ENCODE peak calls at places on chromosomes 11 and 22, in seven cellular contexts. One of them, this sample, is unnamed.

GRCh38 chr11:121553806-121554205 is 101.0 kb upstream of the SORL1-AS1 start:
- DNase-seq in GM23338: no peak
- DNase-seq in H1: no peak
- DNase-seq in neural progenitor cell: no peak
- DNase-seq in IMR-90: peak; percentile 44
- DNase-seq in trophoblast cell: peak; percentile 96
- DNase-seq in H9: no peak
- DNase-seq in this sample: peak; percentile 92

GRCh38 chr11:120102050-120102861 is 35.7 kb downstream of the TRIM29 start:
- DNase-seq in GM23338: no peak
- DNase-seq in H1: no peak
- DNase-seq in neural progenitor cell: no peak
- DNase-seq in IMR-90: no peak
- DNase-seq in trophoblast cell: no peak
- DNase-seq in H9: no peak
- DNase-seq in this sample: no peak

GRCh38 chr22:47163481-47163875 is 401.0 kb downstream of the TBC1D22A start:
- DNase-seq in GM23338: no peak
- DNase-seq in H1: no peak
- DNase-seq in neural progenitor cell: no peak
- DNase-seq in IMR-90: no peak
- DNase-seq in trophoblast cell: no peak
- DNase-seq in H9: peak; percentile 17
- DNase-seq in this sample: no peak

GRCh38 chr11:75534291-75535038 is 8.7 kb upstream of the GDPD5 start:
- DNase-seq in GM23338: no peak
- DNase-seq in H1: no peak
- DNase-seq in neural progenitor cell: no peak
- DNase-seq in IMR-90: no peak
- DNase-seq in trophoblast cell: no peak
- DNase-seq in H9: no peak
- DNase-seq in this sample: no peak

GRCh38 chr11:10379433-10379832 is 74.6 kb downstream of the ADM start:
- DNase-seq in GM23338: no peak
- DNase-seq in H1: no peak
- DNase-seq in neural progenitor cell: no peak
- DNase-seq in IMR-90: peak; percentile 81
- DNase-seq in trophoblast cell: peak; percentile 35
- DNase-seq in H9: no peak
- DNase-seq in this sample: no peak

GRCh38 chr11:19805346-19805745 is 92.7 kb downstream of the NAV2 start:
- DNase-seq in GM23338: no peak
- DNase-seq in H1: no peak
- DNase-seq in neural progenitor cell: no peak
- DNase-seq in IMR-90: no peak
- DNase-seq in trophoblast cell: no peak
- DNase-seq in H9: no peak
- DNase-seq in this sample: no peak

GRCh38 chr11:45607995-45608394 is 57.4 kb downstream of the CHST1 start:
- DNase-seq in GM23338: no peak
- DNase-seq in H1: peak; percentile 13
- DNase-seq in neural progenitor cell: no peak
- DNase-seq in IMR-90: no peak
- DNase-seq in trophoblast cell: no peak
- DNase-seq in H9: no peak
- DNase-seq in this sample: no peak

GRCh38 chr11:12235945-12236743 is 125.8 kb downstream of the MICAL2 start:
- DNase-seq in GM23338: peak; percentile 73
- DNase-seq in H1: no peak
- DNase-seq in neural progenitor cell: peak; percentile 60
- DNase-seq in IMR-90: peak; percentile 72
- DNase-seq in trophoblast cell: no peak
- DNase-seq in H9: no peak
- DNase-seq in this sample: peak; percentile 62

GRCh38 chr11:17517186-17517585 is 27.0 kb downstream of the USH1C start:
- DNase-seq in GM23338: no peak
- DNase-seq in H1: no peak
- DNase-seq in neural progenitor cell: no peak
- DNase-seq in IMR-90: no peak
- DNase-seq in trophoblast cell: no peak
- DNase-seq in H9: no peak
- DNase-seq in this sample: no peak

GRCh38 chr11:20668844-20669832 is at the start of gene NELL1:
- DNase-seq in GM23338: peak; percentile 68
- DNase-seq in H1: peak; percentile 66
- DNase-seq in neural progenitor cell: peak; percentile 75
- DNase-seq in IMR-90: no peak
- DNase-seq in trophoblast cell: no peak
- DNase-seq in H9: peak; percentile 54
- DNase-seq in this sample: peak; percentile 42

GRCh38 chr22:45483918-45484499 is 18.7 kb upstream of the FBLN1 start:
- DNase-seq in GM23338: no peak
- DNase-seq in H1: no peak
- DNase-seq in neural progenitor cell: no peak
- DNase-seq in IMR-90: no peak
- DNase-seq in trophoblast cell: peak; percentile 96
- DNase-seq in H9: no peak
- DNase-seq in this sample: peak; percentile 71

GRCh38 chr11:44979536-44980399 is 29.1 kb upstream of the TP53I11 start:
- DNase-seq in GM23338: peak; percentile 43
- DNase-seq in H1: no peak
- DNase-seq in neural progenitor cell: peak; percentile 44
- DNase-seq in IMR-90: no peak
- DNase-seq in trophoblast cell: no peak
- DNase-seq in H9: peak; percentile 62
- DNase-seq in this sample: no peak

GRCh38 chr11:73334244-73335203 is 26.4 kb downstream of the ARHGEF17 start:
- DNase-seq in GM23338: no peak
- DNase-seq in H1: no peak
- DNase-seq in neural progenitor cell: peak; percentile 39
- DNase-seq in IMR-90: peak; percentile 91
- DNase-seq in trophoblast cell: peak; percentile 14
- DNase-seq in H9: no peak
- DNase-seq in this sample: peak; percentile 80

GRCh38 chr11:109869536-109869935 is 223.7 kb upstream of the ZC3H12C start:
- DNase-seq in GM23338: no peak
- DNase-seq in H1: no peak
- DNase-seq in neural progenitor cell: no peak
- DNase-seq in IMR-90: no peak
- DNase-seq in trophoblast cell: no peak
- DNase-seq in H9: no peak
- DNase-seq in this sample: no peak

GRCh38 chr22:36907464-36907863 is 6.0 kb upstream of the CSF2RB start:
- DNase-seq in GM23338: no peak
- DNase-seq in H1: no peak
- DNase-seq in neural progenitor cell: no peak
- DNase-seq in IMR-90: no peak
- DNase-seq in trophoblast cell: no peak
- DNase-seq in H9: no peak
- DNase-seq in this sample: no peak

GRCh38 chr22:29914991-29915390 is 32.0 kb downstream of the MTMR3 start:
- DNase-seq in GM23338: no peak
- DNase-seq in H1: no peak
- DNase-seq in neural progenitor cell: no peak
- DNase-seq in IMR-90: no peak
- DNase-seq in trophoblast cell: no peak
- DNase-seq in H9: no peak
- DNase-seq in this sample: no peak

GRCh38 chr11:108340958-108341357 is 118.1 kb downstream of the ATM start:
- DNase-seq in GM23338: peak; percentile 37
- DNase-seq in H1: no peak
- DNase-seq in neural progenitor cell: no peak
- DNase-seq in IMR-90: no peak
- DNase-seq in trophoblast cell: peak; percentile 85
- DNase-seq in H9: peak; percentile 68
- DNase-seq in this sample: peak; percentile 74

GRCh38 chr11:41400124-41400523 is 59.3 kb downstream of the LRRC4C start:
- DNase-seq in GM23338: no peak
- DNase-seq in H1: no peak
- DNase-seq in neural progenitor cell: no peak
- DNase-seq in IMR-90: no peak
- DNase-seq in trophoblast cell: no peak
- DNase-seq in H9: no peak
- DNase-seq in this sample: no peak

GRCh38 chr22:30325065-30325720 is 1.5 kb downstream of the TBC1D10A start:
- DNase-seq in GM23338: peak; percentile 30
- DNase-seq in H1: no peak
- DNase-seq in neural progenitor cell: peak; percentile 50
- DNase-seq in IMR-90: peak; percentile 90
- DNase-seq in trophoblast cell: peak; percentile 81
- DNase-seq in H9: no peak
- DNase-seq in this sample: peak; percentile 91

GRCh38 chr22:23396362-23397007 is 183.6 kb downstream of the IGLL1 start:
- DNase-seq in GM23338: no peak
- DNase-seq in H1: no peak
- DNase-seq in neural progenitor cell: no peak
- DNase-seq in IMR-90: no peak
- DNase-seq in trophoblast cell: no peak
- DNase-seq in H9: no peak
- DNase-seq in this sample: no peak

DNA sequence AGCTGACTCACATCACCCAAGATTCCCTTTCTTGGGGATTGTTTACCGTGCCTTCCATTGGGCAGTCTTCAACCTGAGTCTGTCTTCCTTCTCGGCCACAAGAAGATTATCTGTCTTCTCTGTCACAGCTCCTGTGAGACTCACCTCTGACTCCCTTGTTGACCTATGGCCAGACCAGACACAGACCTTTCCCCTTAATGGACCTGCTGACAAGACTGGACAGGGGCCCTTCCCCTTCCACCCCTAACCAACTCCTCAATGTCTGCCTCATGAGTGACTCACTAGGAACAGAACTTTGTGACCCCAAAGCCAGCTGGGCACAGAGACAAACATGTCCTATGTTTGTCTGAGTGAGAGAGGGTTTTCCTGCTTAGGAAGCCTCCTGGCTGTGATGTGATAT is 405.0 kb downstream of the BRD1 start:
- DNase-seq in GM23338: no peak
- DNase-seq in H1: no peak
- DNase-seq in neural progenitor cell: no peak
- DNase-seq in IMR-90: no peak
- DNase-seq in trophoblast cell: no peak
- DNase-seq in H9: no peak
- DNase-seq in this sample: no peak
- H2AFZ ChIP-seq in GM23338: no peak overlapping the region
- H2AFZ ChIP-seq in H1: no peak overlapping the region
- H2AFZ ChIP-seq in neural progenitor cell: no peak overlapping the region
- H2AFZ ChIP-seq in IMR-90: no peak overlapping the region
- H2AFZ ChIP-seq in trophoblast cell: no peak overlapping the region
- H2AFZ ChIP-seq in H9: no peak overlapping the region
- H2AFZ ChIP-seq in this sample: no peak overlapping the region

DNA sequence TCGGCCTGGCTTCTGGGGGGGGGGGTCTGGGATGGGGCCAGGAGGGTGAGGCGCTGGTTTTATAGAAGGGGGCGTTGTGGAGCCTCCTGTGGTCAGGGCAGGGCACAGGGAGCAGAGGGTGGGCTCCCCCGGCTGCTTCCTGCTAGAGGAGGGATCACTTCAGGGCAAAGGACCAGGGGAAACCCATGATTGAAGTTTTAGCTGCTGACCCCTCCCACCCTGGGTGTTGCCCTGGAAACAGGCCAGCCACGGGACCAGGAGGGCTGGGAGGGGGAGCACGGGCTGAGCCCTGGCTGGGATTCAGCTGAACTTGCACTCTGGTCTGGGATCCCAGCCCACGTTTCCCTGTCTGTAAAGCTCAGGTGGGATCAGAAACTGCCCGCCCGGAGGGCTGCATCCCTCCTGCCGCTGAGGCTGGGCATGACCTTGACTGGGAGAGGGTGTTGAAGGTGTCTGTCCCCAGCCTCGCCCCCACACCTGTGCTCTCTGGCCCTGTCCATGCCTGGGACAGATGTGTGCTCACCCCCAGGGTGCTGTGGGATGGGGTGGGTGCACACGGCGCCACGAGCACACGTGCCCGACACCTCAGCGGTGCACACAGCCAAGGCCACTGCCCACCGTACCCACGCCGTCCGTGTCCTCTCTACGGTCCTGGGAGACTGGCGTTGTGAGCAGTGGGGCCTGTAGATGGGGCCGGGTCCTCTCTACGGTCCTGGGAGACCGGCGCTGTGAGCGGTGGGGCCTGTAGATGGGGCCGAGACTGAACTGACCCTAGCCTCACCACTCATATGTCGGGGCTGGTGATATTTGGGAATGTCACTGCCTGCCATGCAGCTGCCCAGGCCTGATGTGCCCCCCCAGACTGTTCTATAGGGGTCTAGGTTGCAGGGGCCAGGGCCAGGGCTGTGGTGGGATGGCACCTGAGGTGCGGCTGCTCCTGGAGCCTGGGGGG is 2.3 kb downstream of the TSPAN4 start:
- DNase-seq in GM23338: peak; percentile 94
- DNase-seq in H1: peak; percentile 89
- DNase-seq in neural progenitor cell: peak; percentile 83
- DNase-seq in IMR-90: peak; percentile 87
- DNase-seq in trophoblast cell: no peak
- DNase-seq in H9: peak; percentile 94
- DNase-seq in this sample: peak; percentile 90
- H3K4me1 ChIP-seq in GM23338: peaks cover 32% of the 10 kb centered on the region
- H3K4me1 ChIP-seq in H1: peaks cover 41% of the 10 kb centered on the region
- H3K4me1 ChIP-seq in neural progenitor cell: peaks cover 38% of the 10 kb centered on the region
- H3K4me1 ChIP-seq in IMR-90: peaks cover 40% of the 10 kb centered on the region
- H3K4me1 ChIP-seq in trophoblast cell: peaks cover 23% of the 10 kb centered on the region
- H3K4me1 ChIP-seq in H9: peaks cover 2% of the 10 kb centered on the region
- H3K4me1 ChIP-seq in this sample: peaks cover 53% of the 10 kb centered on the region

GRCh38 chr11:126172596-126173038 is 38.8 kb downstream of the RPUSD4 start:
- DNase-seq in GM23338: no peak
- DNase-seq in H1: no peak
- DNase-seq in neural progenitor cell: no peak
- DNase-seq in IMR-90: peak; percentile 53
- DNase-seq in trophoblast cell: no peak
- DNase-seq in H9: no peak
- DNase-seq in this sample: no peak
- H3K27ac ChIP-seq in GM23338: no peak overlapping the region
- H3K27ac ChIP-seq in H1: no peak overlapping the region
- H3K27ac ChIP-seq in neural progenitor cell: no peak overlapping the region
- H3K27ac ChIP-seq in IMR-90: no peak overlapping the region
- H3K27ac ChIP-seq in trophoblast cell: no peak overlapping the region
- H3K27ac ChIP-seq in H9: no peak overlapping the region
- H3K27ac ChIP-seq in this sample: peak overlapping the region; percentile 22

GRCh38 chr11:35553831-35554230 is 28.4 kb upstream of the PAMR1 start:
- DNase-seq in GM23338: no peak
- DNase-seq in H1: no peak
- DNase-seq in neural progenitor cell: no peak
- DNase-seq in IMR-90: peak; percentile 99
- DNase-seq in trophoblast cell: no peak
- DNase-seq in H9: no peak
- DNase-seq in this sample: no peak

GRCh38 chr11:35555238-35555887 is 29.9 kb upstream of the PAMR1 start:
- DNase-seq in GM23338: no peak
- DNase-seq in H1: no peak
- DNase-seq in neural progenitor cell: no peak
- DNase-seq in IMR-90: peak; percentile 66
- DNase-seq in trophoblast cell: no peak
- DNase-seq in H9: no peak
- DNase-seq in this sample: no peak

GRCh38 chr11:35553021-35553420 is 27.6 kb upstream of the PAMR1 start:
- DNase-seq in GM23338: no peak
- DNase-seq in H1: no peak
- DNase-seq in neural progenitor cell: no peak
- DNase-seq in IMR-90: peak; percentile 67
- DNase-seq in trophoblast cell: no peak
- DNase-seq in H9: no peak
- DNase-seq in this sample: no peak

GRCh38 chr11:35558468-35558867 is 33.1 kb upstream of the PAMR1 start:
- DNase-seq in GM23338: no peak
- DNase-seq in H1: no peak
- DNase-seq in neural progenitor cell: no peak
- DNase-seq in IMR-90: peak; percentile 81
- DNase-seq in trophoblast cell: peak; percentile 30
- DNase-seq in H9: no peak
- DNase-seq in this sample: peak; percentile 36

GRCh38 chr11:35554491-35555237 is 29.2 kb upstream of the PAMR1 start:
- DNase-seq in GM23338: peak; percentile 40
- DNase-seq in H1: no peak
- DNase-seq in neural progenitor cell: no peak
- DNase-seq in IMR-90: peak; percentile 71
- DNase-seq in trophoblast cell: no peak
- DNase-seq in H9: no peak
- DNase-seq in this sample: no peak
- H2AFZ ChIP-seq in GM23338: peak overlapping the region; percentile 15
- H2AFZ ChIP-seq in H1: peak overlapping the region; percentile 44
- H2AFZ ChIP-seq in neural progenitor cell: peak overlapping the region; percentile 96
- H2AFZ ChIP-seq in IMR-90: peak overlapping the region; percentile 78
- H2AFZ ChIP-seq in trophoblast cell: no peak overlapping the region
- H2AFZ ChIP-seq in H9: no peak overlapping the region
- H2AFZ ChIP-seq in this sample: no peak overlapping the region

This sample was measured in hepatocyte.